ENCODE peak calls at places on chromosomes 7 and 10, in five cellular contexts. One of them, this sample, is unnamed.

GRCh38 chr7:99404235-99404976 is 4.0 kb downstream of the PDAP1 start:
- DNase-seq in endothelial cell: no peak
- DNase-seq in AG09309: no peak
- DNase-seq in Calu3: no peak
- DNase-seq in hepatocyte: no peak
- DNase-seq in this sample: no peak

GRCh38 chr10:84837877-84838276 is 509.5 kb downstream of the CCSER2 start:
- DNase-seq in endothelial cell: no peak
- DNase-seq in AG09309: no peak
- DNase-seq in hepatocyte: no peak
- DNase-seq in Calu3: no peak
- DNase-seq in this sample: no peak

GRCh38 chr7:156111-157007 is 36.0 kb upstream of the FAM20C start:
- DNase-seq in AG09309: no peak
- DNase-seq in hepatocyte: no peak
- DNase-seq in Calu3: no peak
- DNase-seq in endothelial cell: no peak
- DNase-seq in this sample: no peak

GRCh38 chr10:10626734-10627133 is 390.9 kb upstream of the CELF2 start:
- DNase-seq in AG09309: no peak
- DNase-seq in endothelial cell: no peak
- DNase-seq in hepatocyte: no peak
- DNase-seq in Calu3: no peak
- DNase-seq in this sample: no peak

GRCh38 chr10:113550365-113550764 is 2.5 kb upstream of the HABP2 start:
- DNase-seq in AG09309: no peak
- DNase-seq in Calu3: no peak
- DNase-seq in endothelial cell: no peak
- DNase-seq in hepatocyte: no peak
- DNase-seq in this sample: no peak

GRCh38 chr10:121444515-121444914 is 153.7 kb downstream of the FGFR2 start:
- DNase-seq in Calu3: no peak
- DNase-seq in endothelial cell: no peak
- DNase-seq in hepatocyte: no peak
- DNase-seq in AG09309: no peak
- DNase-seq in this sample: no peak

GRCh38 chr10:46558411-46559185 is 2.1 kb upstream of the GPRIN2 start:
- DNase-seq in AG09309: no peak
- DNase-seq in Calu3: peak; percentile 19
- DNase-seq in hepatocyte: no peak
- DNase-seq in endothelial cell: peak; percentile 3
- DNase-seq in this sample: peak; percentile 18

GRCh38 chr7:36570508-36571219 is 153.6 kb downstream of the AOAH start:
- DNase-seq in Calu3: no peak
- DNase-seq in AG09309: no peak
- DNase-seq in hepatocyte: no peak
- DNase-seq in endothelial cell: no peak
- DNase-seq in this sample: no peak

GRCh38 chr10:123573236-123574147 is 92.7 kb upstream of the GPR26 start:
- DNase-seq in Calu3: peak; percentile 77
- DNase-seq in hepatocyte: peak; percentile 69
- DNase-seq in AG09309: no peak
- DNase-seq in endothelial cell: peak; percentile 79
- DNase-seq in this sample: no peak

GRCh38 chr7:24469118-24469517 is 104.1 kb upstream of the PALS2 start:
- DNase-seq in Calu3: no peak
- DNase-seq in endothelial cell: no peak
- DNase-seq in AG09309: no peak
- DNase-seq in hepatocyte: no peak
- DNase-seq in this sample: no peak

GRCh38 chr7:114007391-114007790 is 88.6 kb upstream of the PPP1R3A start:
- DNase-seq in AG09309: no peak
- DNase-seq in hepatocyte: no peak
- DNase-seq in Calu3: no peak
- DNase-seq in endothelial cell: no peak
- DNase-seq in this sample: no peak

GRCh38 chr7:132576723-132577089 is 436 bp upstream of the PLXNA4 start:
- DNase-seq in AG09309: no peak
- DNase-seq in hepatocyte: peak; percentile 23
- DNase-seq in endothelial cell: no peak
- DNase-seq in Calu3: no peak
- DNase-seq in this sample: no peak

GRCh38 chr10:35813219-35813618 is 171.1 kb upstream of the FZD8 start:
- DNase-seq in Calu3: no peak
- DNase-seq in AG09309: no peak
- DNase-seq in endothelial cell: no peak
- DNase-seq in hepatocyte: no peak
- DNase-seq in this sample: no peak

GRCh38 chr10:70773461-70773860 is 11.7 kb downstream of the TBATA start:
- DNase-seq in endothelial cell: no peak
- DNase-seq in hepatocyte: no peak
- DNase-seq in Calu3: no peak
- DNase-seq in AG09309: no peak
- DNase-seq in this sample: no peak

GRCh38 chr7:51350195-51350896 is 33.7 kb upstream of the COBL start:
- DNase-seq in AG09309: no peak
- DNase-seq in hepatocyte: peak; percentile 52
- DNase-seq in Calu3: peak; percentile 79
- DNase-seq in endothelial cell: no peak
- DNase-seq in this sample: no peak

GRCh38 chr10:34731885-34732701 is 83.0 kb downstream of the PARD3 start:
- DNase-seq in AG09309: peak; percentile 40
- DNase-seq in hepatocyte: no peak
- DNase-seq in Calu3: no peak
- DNase-seq in endothelial cell: no peak
- DNase-seq in this sample: no peak

GRCh38 chr7:7795736-7796135 is 77.3 kb upstream of the RPA3 start:
- DNase-seq in hepatocyte: peak; percentile 19
- DNase-seq in AG09309: no peak
- DNase-seq in Calu3: peak; percentile 44
- DNase-seq in endothelial cell: no peak
- DNase-seq in this sample: no peak

GRCh38 chr10:29392376-29393021 is 103.6 kb downstream of the LYZL1 start:
- DNase-seq in endothelial cell: peak; percentile 59
- DNase-seq in Calu3: peak; percentile 58
- DNase-seq in hepatocyte: peak; percentile 74
- DNase-seq in AG09309: peak; percentile 10
- DNase-seq in this sample: no peak

GRCh38 chr7:57363321-57363720 is 86.7 kb upstream of the ZNF716 start:
- DNase-seq in Calu3: no peak
- DNase-seq in AG09309: no peak
- DNase-seq in hepatocyte: no peak
- DNase-seq in endothelial cell: no peak
- DNase-seq in this sample: no peak

GRCh38 chr7:84450802-84451201 is 256.2 kb upstream of the SEMA3A start:
- DNase-seq in endothelial cell: no peak
- DNase-seq in hepatocyte: no peak
- DNase-seq in Calu3: no peak
- DNase-seq in AG09309: no peak
- DNase-seq in this sample: no peak

GRCh38 chr7:84455788-84456187 is 261.2 kb upstream of the SEMA3A start:
- DNase-seq in endothelial cell: no peak
- DNase-seq in hepatocyte: no peak
- DNase-seq in Calu3: no peak
- DNase-seq in AG09309: no peak
- DNase-seq in this sample: no peak

GRCh38 chr7:84452618-84453017 is 258.0 kb upstream of the SEMA3A start:
- DNase-seq in endothelial cell: no peak
- DNase-seq in Calu3: no peak
- DNase-seq in AG09309: no peak
- DNase-seq in hepatocyte: no peak
- DNase-seq in this sample: no peak

DNA sequence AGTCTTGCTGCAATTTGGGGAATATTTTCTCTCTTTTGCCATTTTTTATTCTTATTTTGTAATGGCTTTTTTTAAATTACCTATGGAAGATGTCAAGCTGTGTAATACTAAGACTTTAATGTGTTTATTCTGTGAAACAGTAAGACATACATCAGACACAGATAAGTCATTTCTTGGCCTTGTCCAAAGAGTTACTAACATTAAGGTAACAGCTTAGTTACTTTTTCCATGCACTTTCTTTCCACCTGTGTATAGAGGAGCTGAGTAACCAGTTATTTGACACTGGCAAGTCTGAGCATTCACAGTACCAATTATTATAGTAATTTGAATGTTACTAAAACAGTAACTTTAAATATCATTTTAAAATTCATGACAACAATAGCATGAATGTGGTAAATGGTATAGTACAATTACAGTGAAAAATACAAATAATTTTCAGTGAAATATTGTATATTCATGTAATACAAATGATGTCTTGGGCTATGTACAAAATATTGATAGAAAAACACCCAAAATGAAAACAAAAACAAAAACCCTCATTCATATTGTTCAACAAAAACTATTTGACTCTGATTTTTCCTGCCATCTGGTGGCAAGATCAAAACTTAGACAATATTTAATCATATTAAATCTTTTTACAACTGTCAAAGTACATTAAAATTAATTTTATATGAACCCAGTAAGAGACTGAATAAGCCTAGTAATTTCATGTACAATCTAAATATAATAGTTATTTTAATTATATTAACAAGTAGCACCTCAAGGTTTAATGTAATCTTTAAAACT is 259.8 kb upstream of the SEMA3A start:
- DNase-seq in endothelial cell: no peak
- DNase-seq in Calu3: no peak
- DNase-seq in hepatocyte: no peak
- DNase-seq in AG09309: no peak
- DNase-seq in this sample: no peak
- TF ChIP-seq CTCF in endothelial cell: no peak
- TF ChIP-seq CTCF in Calu3: no peak
- TF ChIP-seq CTCF in hepatocyte: peak; percentile 20
- TF ChIP-seq CTCF in AG09309: no peak
- TF ChIP-seq CTCF in this sample: no peak

GRCh38 chr7:151311294-151311864 is 30.2 kb upstream of the NUB1 start:
- DNase-seq in Calu3: peak; percentile 45
- DNase-seq in AG09309: no peak
- DNase-seq in hepatocyte: no peak
- DNase-seq in endothelial cell: peak; percentile 45
- DNase-seq in this sample: no peak

GRCh38 chr7:151308791-151309190 is 32.8 kb upstream of the NUB1 start:
- DNase-seq in endothelial cell: no peak
- DNase-seq in AG09309: no peak
- DNase-seq in hepatocyte: no peak
- DNase-seq in Calu3: no peak
- DNase-seq in this sample: no peak

GRCh38 chr7:151312356-151312755 is 29.3 kb upstream of the NUB1 start:
- DNase-seq in AG09309: no peak
- DNase-seq in endothelial cell: no peak
- DNase-seq in Calu3: no peak
- DNase-seq in hepatocyte: no peak
- DNase-seq in this sample: no peak

GRCh38 chr7:151309306-151309705 is 32.3 kb upstream of the NUB1 start:
- DNase-seq in AG09309: peak; percentile 57
- DNase-seq in Calu3: no peak
- DNase-seq in endothelial cell: no peak
- DNase-seq in hepatocyte: no peak
- DNase-seq in this sample: no peak

GRCh38 chr7:151310578-151310977 is 31.0 kb upstream of the NUB1 start:
- DNase-seq in hepatocyte: peak; percentile 53
- DNase-seq in endothelial cell: no peak
- DNase-seq in AG09309: no peak
- DNase-seq in Calu3: peak; percentile 23
- DNase-seq in this sample: no peak
- TF ChIP-seq CTCF in hepatocyte: peak; percentile 50
- TF ChIP-seq CTCF in endothelial cell: peak; percentile 41
- TF ChIP-seq CTCF in AG09309: peak; percentile 27
- TF ChIP-seq CTCF in Calu3: no peak
- TF ChIP-seq CTCF in this sample: no peak

DNA sequence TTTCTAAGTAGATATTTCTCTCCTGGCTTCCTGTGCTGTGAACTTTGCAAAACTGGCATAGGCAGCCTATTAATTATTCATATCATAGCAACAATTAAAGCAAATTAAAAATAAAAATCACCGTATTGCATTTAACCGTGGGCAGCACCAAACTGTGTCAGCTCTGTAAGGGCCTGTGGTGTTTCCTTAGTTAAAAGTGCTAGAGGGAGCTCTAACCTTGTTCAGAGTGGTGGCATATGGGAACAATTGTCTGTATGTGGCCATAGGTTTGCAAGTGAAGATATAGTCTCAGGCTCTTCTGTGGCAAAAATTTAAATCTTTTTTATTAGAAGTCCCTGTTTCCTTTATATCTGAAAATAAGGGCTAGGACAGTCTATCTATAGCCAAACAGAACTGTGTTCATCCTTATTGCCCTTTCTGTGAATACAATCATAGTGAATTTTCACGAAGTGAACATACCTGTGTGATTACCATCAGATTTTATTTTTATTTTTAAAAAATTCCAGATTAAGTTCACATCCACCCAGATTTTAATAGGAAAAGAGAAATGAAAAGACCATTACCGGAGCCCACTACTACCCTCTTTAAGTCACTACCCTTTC is 92.6 kb downstream of the POLL start:
- DNase-seq in AG09309: no peak
- DNase-seq in endothelial cell: no peak
- DNase-seq in Calu3: peak; percentile 1
- DNase-seq in hepatocyte: peak; percentile 7
- DNase-seq in this sample: no peak
- TF ChIP-seq CTCF in AG09309: peak; percentile 30
- TF ChIP-seq CTCF in endothelial cell: no peak
- TF ChIP-seq CTCF in Calu3: no peak
- TF ChIP-seq CTCF in hepatocyte: peak; percentile 42
- TF ChIP-seq CTCF in this sample: no peak

GRCh38 chr10:15255961-15256360 is 87.5 kb upstream of the NMT2 start:
- DNase-seq in AG09309: no peak
- DNase-seq in endothelial cell: no peak
- DNase-seq in Calu3: no peak
- DNase-seq in hepatocyte: no peak
- DNase-seq in this sample: no peak

GRCh38 chr10:15253951-15254807 is 85.7 kb upstream of the NMT2 start:
- DNase-seq in AG09309: no peak
- DNase-seq in hepatocyte: no peak
- DNase-seq in endothelial cell: no peak
- DNase-seq in Calu3: no peak
- DNase-seq in this sample: no peak

GRCh38 chr10:15254808-15255655 is 86.5 kb upstream of the NMT2 start:
- DNase-seq in endothelial cell: peak; percentile 15
- DNase-seq in AG09309: no peak
- DNase-seq in Calu3: no peak
- DNase-seq in hepatocyte: no peak
- DNase-seq in this sample: no peak

GRCh38 chr10:15252396-15252795 is 83.9 kb upstream of the NMT2 start:
- DNase-seq in AG09309: no peak
- DNase-seq in Calu3: no peak
- DNase-seq in hepatocyte: no peak
- DNase-seq in endothelial cell: no peak
- DNase-seq in this sample: no peak

DNA sequence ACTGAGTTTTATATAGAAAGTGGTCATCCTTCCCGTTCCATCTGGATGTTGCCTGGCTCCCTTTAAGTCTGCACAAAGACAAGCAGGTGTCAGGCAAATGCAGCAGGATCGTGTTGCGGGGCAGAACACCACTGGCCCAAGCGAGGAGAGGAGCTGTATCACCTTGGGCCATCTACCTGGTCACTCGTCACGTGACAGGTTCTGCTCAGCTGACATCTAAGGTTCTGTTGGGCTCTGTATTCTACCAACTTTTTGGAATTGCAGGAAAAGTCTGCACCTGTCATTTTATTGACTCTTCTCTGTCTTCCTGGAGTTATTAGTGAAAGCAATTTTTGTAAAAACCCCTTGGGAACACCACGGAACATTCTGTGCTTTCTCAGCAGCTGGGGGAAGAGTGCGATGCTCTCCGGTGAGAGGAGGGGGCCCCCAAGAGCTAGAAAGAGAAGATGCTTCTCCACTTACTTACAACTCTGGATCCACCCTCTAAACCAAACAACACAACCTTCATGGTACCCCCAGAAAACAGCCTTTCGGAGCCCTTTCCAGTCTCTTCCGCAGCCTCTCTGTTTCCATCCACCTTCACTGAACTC is 83.4 kb upstream of the NMT2 start:
- DNase-seq in endothelial cell: no peak
- DNase-seq in hepatocyte: no peak
- DNase-seq in AG09309: no peak
- DNase-seq in Calu3: no peak
- DNase-seq in this sample: no peak
- TF ChIP-seq CTCF in endothelial cell: no peak
- TF ChIP-seq CTCF in hepatocyte: no peak
- TF ChIP-seq CTCF in AG09309: no peak
- TF ChIP-seq CTCF in Calu3: no peak
- TF ChIP-seq CTCF in this sample: no peak